ENCODE peak calls at places on chromosomes 16 and 17, in eight cellular contexts. R is stomach; I is heart left ventricle; Q is neural progenitor cell; K is CD4-positive, CD25-positive, alpha-beta regulatory T cell; P is upper lobe of right lung; L is ovary; B is mesendoderm. W is an unnamed sample.

GRCh38 chr17:46191332-46192210 is 1.7 kb downstream of the KANSL1 start:
- DNase-seq in R (no peak), I (peak; percentile 30), Q (peak; percentile 74), K (no peak), P (no peak), L (peak; percentile 33), B (peak; percentile 81), W (peak; percentile 25)

GRCh38 chr16:58020628-58021521 is 4.7 kb upstream of the MMP15 start:
- DNase-seq in R (peak; percentile 74), I (peak; percentile 70), Q (peak; percentile 69), K (peak; percentile 44), P (peak; percentile 70), L (peak; percentile 71), B (peak; percentile 58), W (peak; percentile 61)

GRCh38 chr16:84514874-84515835 is 10.7 kb upstream of the MEAK7 start:
- DNase-seq in R (peak; percentile 61), I (no peak), Q (peak; percentile 50), K (peak; percentile 65), P (peak; percentile 76), L (no peak), B (no peak), W (no peak)

GRCh38 chr17:63191610-63192009 is 225.6 kb downstream of the TANC2 start:
- DNase-seq in R (no peak), I (peak; percentile 43), Q (no peak), K (no peak), P (peak; percentile 65), L (no peak), B (no peak), W (no peak)

GRCh38 chr16:81885976-81886586 is 107.0 kb downstream of the PLCG2 start:
- DNase-seq in R (no peak), I (no peak), Q (peak; percentile 60), K (no peak), P (no peak), L (no peak), B (peak; percentile 63), W (no peak)

GRCh38 chr16:15636392-15636873 is 6.5 kb downstream of the MARF1 start:
- DNase-seq in R (no peak), I (no peak), Q (no peak), K (no peak), P (no peak), L (no peak), B (no peak), W (no peak)

GRCh38 chr16:86019446-86020047 is 120.6 kb downstream of the IRF8 start:
- DNase-seq in R (no peak), I (no peak), Q (peak; percentile 60), K (no peak), P (peak; percentile 42), L (no peak), B (peak; percentile 59), W (no peak)

GRCh38 chr16:86683441-86684194 is 105.3 kb downstream of the FOXL1 start:
- DNase-seq in R (no peak), I (no peak), Q (no peak), K (no peak), P (no peak), L (no peak), B (no peak), W (no peak)

GRCh38 chr17:67027031-67027628 is 17.2 kb upstream of the CACNG1 start:
- DNase-seq in R (no peak), I (peak; percentile 70), Q (no peak), K (no peak), P (peak; percentile 44), L (no peak), B (no peak), W (peak; percentile 21)

GRCh38 chr16:65833171-65833871 is 533.2 kb upstream of the CDH5 start:
- DNase-seq in R (no peak), I (no peak), Q (no peak), K (no peak), P (no peak), L (no peak), B (no peak), W (peak; percentile 28)

GRCh38 chr17:64741924-64742670 is 80.0 kb upstream of the SMURF2 start:
- DNase-seq in R (no peak), I (peak; percentile 76), Q (no peak), K (no peak), P (no peak), L (peak; percentile 34), B (peak; percentile 53), W (peak; percentile 79)

GRCh38 chr16:28179354-28179753 is 32.4 kb downstream of the XPO6 start:
- DNase-seq in R (no peak), I (no peak), Q (no peak), K (no peak), P (no peak), L (no peak), B (no peak), W (no peak)

GRCh38 chr17:3974980-3975379 is 10.7 kb upstream of the ATP2A3 start:
- DNase-seq in R (no peak), I (no peak), Q (no peak), K (no peak), P (peak; percentile 11), L (no peak), B (no peak), W (no peak)

GRCh38 chr17:81708739-81709185 is 3.3 kb upstream of the SLC25A10 start:
- DNase-seq in R (no peak), I (no peak), Q (no peak), K (no peak), P (no peak), L (no peak), B (no peak), W (no peak)

GRCh38 chr16:54936979-54937672 is 6.5 kb downstream of the IRX5 start:
- DNase-seq in R (no peak), I (peak; percentile 62), Q (peak; percentile 93), K (no peak), P (peak; percentile 90), L (no peak), B (peak; percentile 82), W (no peak)

GRCh38 chr16:54936086-54936978 is 5.7 kb downstream of the IRX5 start:
- DNase-seq in R (no peak), I (peak; percentile 40), Q (peak; percentile 89), K (no peak), P (no peak), L (no peak), B (peak; percentile 71), W (peak; percentile 87)

GRCh38 chr16:54934536-54935410 is 4.1 kb downstream of the IRX5 start:
- DNase-seq in R (no peak), I (no peak), Q (peak; percentile 86), K (no peak), P (peak; percentile 81), L (no peak), B (peak; percentile 72), W (peak; percentile 79)

GRCh38 chr16:54933281-54934150 is 2.9 kb downstream of the IRX5 start:
- DNase-seq in R (no peak), I (no peak), Q (peak; percentile 62), K (no peak), P (peak; percentile 69), L (no peak), B (peak; percentile 18), W (peak; percentile 63)

GRCh38 chr16:54935411-54936085 is 4.9 kb downstream of the IRX5 start:
- DNase-seq in R (no peak), I (no peak), Q (no peak), K (no peak), P (no peak), L (no peak), B (no peak), W (peak; percentile 58)
- H3K27me3 ChIP-seq in R (peaks cover 88% of the 10 kb centered on the region), I (peaks cover 18% of the 10 kb centered on the region), Q (peaks cover 94% of the 10 kb centered on the region), K (peaks cover 25% of the 10 kb centered on the region), P (peaks cover 95% of the 10 kb centered on the region), L (no peaks in the 10 kb centered on the region), B (peaks cover 76% of the 10 kb centered on the region), W (no peaks in the 10 kb centered on the region)

GRCh38 chr17:34771891-34772290 is 189.4 kb downstream of the CCT6B start:
- DNase-seq in R (no peak), I (no peak), Q (no peak), K (no peak), P (no peak), L (no peak), B (no peak), W (no peak)
- H3K27me3 ChIP-seq in R (peaks cover 13% of the 10 kb centered on the region), I (no peaks in the 10 kb centered on the region), Q (no peaks in the 10 kb centered on the region), K (peaks cover 2% of the 10 kb centered on the region), P (peaks cover 6% of the 10 kb centered on the region), L (no peaks in the 10 kb centered on the region), B (no peaks in the 10 kb centered on the region), W (peaks cover 5% of the 10 kb centered on the region)

GRCh38 chr16:11437069-11437468 is 91.8 kb downstream of the RMI2 start:
- DNase-seq in R (no peak), I (no peak), Q (no peak), K (no peak), P (no peak), L (no peak), B (no peak), W (no peak)
- H3K27me3 ChIP-seq in R (no peaks in the 10 kb centered on the region), I (no peaks in the 10 kb centered on the region), Q (no peaks in the 10 kb centered on the region), K (no peaks in the 10 kb centered on the region), P (no peaks in the 10 kb centered on the region), L (no peaks in the 10 kb centered on the region), B (no peaks in the 10 kb centered on the region), W (no peaks in the 10 kb centered on the region)

GRCh38 chr16:31256466-31256865 is 3.3 kb upstream of the ITGAM start:
- DNase-seq in R (no peak), I (no peak), Q (no peak), K (no peak), P (no peak), L (no peak), B (no peak), W (no peak)
- H3K27me3 ChIP-seq in R (no peaks in the 10 kb centered on the region), I (peaks cover 3% of the 10 kb centered on the region), Q (no peaks in the 10 kb centered on the region), K (no peaks in the 10 kb centered on the region), P (no peaks in the 10 kb centered on the region), L (no peaks in the 10 kb centered on the region), B (no peaks in the 10 kb centered on the region), W (peaks cover 18% of the 10 kb centered on the region)

GRCh38 chr16:12020007-12020406 is 43.5 kb downstream of the SNX29 start:
- DNase-seq in R (no peak), I (no peak), Q (no peak), K (no peak), P (no peak), L (no peak), B (no peak), W (no peak)
- H3K27me3 ChIP-seq in R (no peaks in the 10 kb centered on the region), I (no peaks in the 10 kb centered on the region), Q (no peaks in the 10 kb centered on the region), K (no peaks in the 10 kb centered on the region), P (no peaks in the 10 kb centered on the region), L (no peaks in the 10 kb centered on the region), B (no peaks in the 10 kb centered on the region), W (no peaks in the 10 kb centered on the region)

DNA sequence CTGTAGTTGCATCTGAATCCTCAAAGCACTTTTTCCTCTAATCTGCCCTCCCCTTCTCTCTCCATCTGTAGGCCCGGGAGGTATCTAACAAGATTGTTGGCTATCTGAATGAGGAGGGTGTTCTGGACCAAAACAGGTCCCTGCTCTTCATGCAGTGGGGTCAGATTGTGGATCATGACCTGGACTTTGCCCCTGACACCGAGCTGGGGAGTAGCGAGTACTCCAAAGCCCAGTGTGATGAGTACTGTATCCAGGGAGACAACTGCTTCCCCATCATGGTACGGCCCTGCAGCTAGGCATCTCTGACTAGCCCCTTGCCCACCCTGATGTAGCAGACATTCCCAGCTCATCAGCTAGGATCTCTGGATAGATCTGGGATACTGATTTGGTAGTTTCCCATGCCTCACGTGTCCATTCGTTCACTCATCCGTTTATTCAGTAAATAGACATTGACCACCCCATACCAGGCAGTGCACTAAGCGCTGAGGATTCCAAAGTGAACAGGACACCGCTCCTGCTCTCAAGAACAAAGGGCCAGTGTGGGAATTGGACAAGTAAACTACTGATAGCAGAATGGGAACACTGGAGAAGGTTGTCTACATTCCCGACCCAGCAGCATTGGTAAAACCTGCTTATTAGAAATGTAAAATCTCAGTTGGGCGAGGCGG is 12.1 kb downstream of the LPO start:
- DNase-seq in R (no peak), I (no peak), Q (no peak), K (no peak), P (no peak), L (no peak), B (no peak), W (no peak)
- H3K27me3 ChIP-seq in R (peaks cover 25% of the 10 kb centered on the region), I (peaks cover 10% of the 10 kb centered on the region), Q (peaks cover 100% of the 10 kb centered on the region), K (no peaks in the 10 kb centered on the region), P (peaks cover 13% of the 10 kb centered on the region), L (no peaks in the 10 kb centered on the region), B (peaks cover 20% of the 10 kb centered on the region), W (peaks cover 3% of the 10 kb centered on the region)

W was measured in MG63.